ENCODE peak calls at places on chromosomes 12 and 14, in five cellular contexts. One of them, this sample, is unnamed.

GRCh38 chr12:101713059-101713682 is 15.7 kb downstream of the CHPT1 start:
- DNase-seq in thoracic aorta: no peak
- DNase-seq in lower lobe of right lung: no peak
- DNase-seq in H1: no peak
- DNase-seq in DND-41: no peak
- DNase-seq in this sample: peak

GRCh38 chr12:105562727-105563072 is 232.2 kb downstream of the C12orf75 start:
- DNase-seq in DND-41: no peak
- DNase-seq in lower lobe of right lung: no peak
- DNase-seq in H1: no peak
- DNase-seq in thoracic aorta: peak
- DNase-seq in this sample: no peak

GRCh38 chr14:67417633-67418032 is 5.7 kb upstream of the PLEK2 start:
- DNase-seq in DND-41: no peak
- DNase-seq in thoracic aorta: no peak
- DNase-seq in H1: no peak
- DNase-seq in lower lobe of right lung: no peak
- DNase-seq in this sample: no peak

GRCh38 chr14:22644305-22644635 is at the start of gene OR6J1:
- DNase-seq in DND-41: no peak
- DNase-seq in lower lobe of right lung: no peak
- DNase-seq in thoracic aorta: no peak
- DNase-seq in H1: no peak
- DNase-seq in this sample: no peak

GRCh38 chr14:72608391-72609204 is 285.3 kb downstream of the DPF3 start:
- DNase-seq in thoracic aorta: no peak
- DNase-seq in lower lobe of right lung: no peak
- DNase-seq in H1: no peak
- DNase-seq in DND-41: no peak
- DNase-seq in this sample: no peak

GRCh38 chr14:101363880-101364391 is 197.4 kb upstream of the DIO3 start:
- DNase-seq in H1: no peak
- DNase-seq in thoracic aorta: no peak
- DNase-seq in DND-41: no peak
- DNase-seq in lower lobe of right lung: no peak
- DNase-seq in this sample: no peak

GRCh38 chr14:56953884-56954283 is 143.6 kb upstream of the OTX2 start:
- DNase-seq in thoracic aorta: no peak
- DNase-seq in DND-41: no peak
- DNase-seq in lower lobe of right lung: no peak
- DNase-seq in H1: no peak
- DNase-seq in this sample: no peak

GRCh38 chr14:95310635-95311380 is 8.9 kb downstream of the CLMN start:
- DNase-seq in DND-41: no peak
- DNase-seq in H1: no peak
- DNase-seq in lower lobe of right lung: no peak
- DNase-seq in thoracic aorta: no peak
- DNase-seq in this sample: no peak

GRCh38 chr12:1592444-1593231 is 1.7 kb downstream of the FBXL14 start:
- DNase-seq in H1: no peak
- DNase-seq in lower lobe of right lung: peak
- DNase-seq in DND-41: peak
- DNase-seq in thoracic aorta: no peak
- DNase-seq in this sample: peak

DNA sequence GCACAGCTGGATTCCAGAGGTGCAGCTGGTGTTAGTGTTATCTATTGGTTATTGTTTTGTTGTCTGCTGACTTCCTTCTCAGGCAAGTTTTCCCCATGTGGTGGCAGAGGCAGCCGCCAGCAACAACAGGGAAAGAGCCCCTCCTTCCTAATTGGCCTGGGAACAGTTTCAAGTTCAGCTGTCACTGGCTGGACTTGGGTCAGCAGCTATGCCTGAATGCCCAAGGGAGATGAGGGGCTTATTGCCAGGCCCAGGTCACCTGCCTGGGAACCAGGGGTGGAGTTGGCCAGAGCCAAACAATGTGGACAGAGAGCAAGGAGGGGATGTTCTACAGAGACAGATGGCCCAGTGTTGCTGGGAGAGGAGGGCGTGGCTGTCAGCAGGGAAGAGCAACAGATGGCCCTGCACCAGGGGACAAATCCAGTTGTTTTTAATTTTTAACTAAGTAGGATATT is 38.3 kb downstream of the TPCN1 start:
- DNase-seq in lower lobe of right lung: peak
- DNase-seq in H1: no peak
- DNase-seq in DND-41: no peak
- DNase-seq in thoracic aorta: no peak
- DNase-seq in this sample: peak
- H3K27ac ChIP-seq in lower lobe of right lung: peak
- H3K27ac ChIP-seq in H1: no peak
- H3K27ac ChIP-seq in DND-41: peak
- H3K27ac ChIP-seq in thoracic aorta: peak
- H3K27ac ChIP-seq in this sample: peak

DNA sequence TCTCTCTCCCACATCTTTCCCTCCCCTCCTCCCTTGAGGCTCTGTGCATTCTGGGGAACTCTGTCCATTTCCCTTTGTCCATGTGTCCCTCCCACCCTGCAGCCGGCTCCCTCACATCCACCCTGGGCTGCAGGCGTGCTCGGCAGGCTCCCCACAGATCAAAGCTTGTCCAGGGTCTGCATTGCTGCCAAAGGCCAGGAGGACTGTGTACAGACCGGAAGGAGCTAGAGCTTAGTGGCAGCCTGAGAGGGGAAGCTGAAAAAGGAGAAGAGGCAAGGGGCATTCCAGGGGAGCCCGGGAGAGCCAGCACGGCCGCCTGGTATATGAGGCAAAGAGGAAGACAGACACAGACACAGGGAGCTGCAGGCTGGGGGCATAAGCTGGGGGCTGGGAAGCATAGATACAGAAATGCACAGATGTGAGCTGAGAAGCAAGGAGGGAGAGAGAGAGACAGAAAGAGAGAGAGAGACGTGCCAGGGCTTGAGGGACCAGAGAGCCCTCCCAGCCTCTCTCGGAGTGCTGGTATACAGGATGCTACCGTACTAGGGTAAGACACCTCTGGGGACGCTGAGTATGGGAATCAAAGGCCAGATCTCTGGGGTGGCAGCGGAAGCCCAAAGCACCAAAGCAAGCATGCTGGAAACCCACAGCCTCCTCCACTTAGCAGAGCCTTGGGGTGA is 3.3 kb downstream of the CD4 start:
- DNase-seq in thoracic aorta: no peak
- DNase-seq in DND-41: peak
- DNase-seq in H1: no peak
- DNase-seq in lower lobe of right lung: peak
- DNase-seq in this sample: no peak
- H3K4me3 ChIP-seq in thoracic aorta: peak
- H3K4me3 ChIP-seq in DND-41: no peak
- H3K4me3 ChIP-seq in H1: no peak
- H3K4me3 ChIP-seq in lower lobe of right lung: peak
- H3K4me3 ChIP-seq in this sample: peak

DNA sequence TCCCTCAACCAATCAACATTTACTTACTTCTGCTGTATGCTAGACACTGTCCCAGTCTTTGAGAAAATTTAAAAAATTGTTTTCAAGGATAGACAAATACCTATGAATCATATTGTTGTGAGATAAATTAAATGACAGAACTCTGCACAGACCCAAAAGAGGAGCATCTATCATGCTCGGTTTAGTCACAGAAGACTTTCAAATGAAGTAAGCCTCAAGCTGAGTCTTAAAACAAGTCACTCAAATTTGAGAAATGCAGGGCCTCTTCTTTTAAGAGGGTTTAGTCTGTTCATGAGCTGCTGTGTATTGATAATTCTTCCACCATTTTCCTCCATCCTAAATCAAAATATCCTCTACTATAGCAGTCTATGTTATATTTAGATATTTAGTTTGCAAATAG is 24.4 kb upstream of the COCH start:
- DNase-seq in H1: no peak
- DNase-seq in DND-41: no peak
- DNase-seq in thoracic aorta: no peak
- DNase-seq in lower lobe of right lung: no peak
- DNase-seq in this sample: no peak
- H3K27ac ChIP-seq in H1: no peak
- H3K27ac ChIP-seq in DND-41: no peak
- H3K27ac ChIP-seq in thoracic aorta: no peak
- H3K27ac ChIP-seq in lower lobe of right lung: no peak
- H3K27ac ChIP-seq in this sample: no peak

GRCh38 chr12:42607584-42607984 is 18.0 kb upstream of the PRICKLE1 start:
- DNase-seq in thoracic aorta: no peak
- DNase-seq in H1: no peak
- DNase-seq in DND-41: no peak
- DNase-seq in lower lobe of right lung: no peak
- DNase-seq in this sample: no peak

GRCh38 chr12:42608196-42608825 is 18.8 kb upstream of the PRICKLE1 start:
- DNase-seq in lower lobe of right lung: no peak
- DNase-seq in thoracic aorta: no peak
- DNase-seq in DND-41: no peak
- DNase-seq in H1: no peak
- DNase-seq in this sample: no peak

GRCh38 chr12:42611571-42612257 is 22.2 kb upstream of the PRICKLE1 start:
- DNase-seq in lower lobe of right lung: no peak
- DNase-seq in DND-41: no peak
- DNase-seq in H1: no peak
- DNase-seq in thoracic aorta: no peak
- DNase-seq in this sample: no peak

GRCh38 chr12:42609605-42610004 is 20.1 kb upstream of the PRICKLE1 start:
- DNase-seq in thoracic aorta: no peak
- DNase-seq in lower lobe of right lung: no peak
- DNase-seq in H1: no peak
- DNase-seq in DND-41: no peak
- DNase-seq in this sample: no peak

GRCh38 chr12:42612258-42612608 is 22.7 kb upstream of the PRICKLE1 start:
- DNase-seq in DND-41: no peak
- DNase-seq in thoracic aorta: no peak
- DNase-seq in H1: no peak
- DNase-seq in lower lobe of right lung: no peak
- DNase-seq in this sample: no peak
- H3K4me3 ChIP-seq in DND-41: no peak
- H3K4me3 ChIP-seq in thoracic aorta: no peak
- H3K4me3 ChIP-seq in H1: no peak
- H3K4me3 ChIP-seq in lower lobe of right lung: no peak
- H3K4me3 ChIP-seq in this sample: no peak

GRCh38 chr12:53505086-53505485 is 2.2 kb downstream of the NPFF start:
- DNase-seq in thoracic aorta: peak
- DNase-seq in H1: no peak
- DNase-seq in DND-41: no peak
- DNase-seq in lower lobe of right lung: no peak
- DNase-seq in this sample: peak
- H3K27ac ChIP-seq in thoracic aorta: peak
- H3K27ac ChIP-seq in H1: no peak
- H3K27ac ChIP-seq in DND-41: no peak
- H3K27ac ChIP-seq in lower lobe of right lung: no peak
- H3K27ac ChIP-seq in this sample: peak

DNA sequence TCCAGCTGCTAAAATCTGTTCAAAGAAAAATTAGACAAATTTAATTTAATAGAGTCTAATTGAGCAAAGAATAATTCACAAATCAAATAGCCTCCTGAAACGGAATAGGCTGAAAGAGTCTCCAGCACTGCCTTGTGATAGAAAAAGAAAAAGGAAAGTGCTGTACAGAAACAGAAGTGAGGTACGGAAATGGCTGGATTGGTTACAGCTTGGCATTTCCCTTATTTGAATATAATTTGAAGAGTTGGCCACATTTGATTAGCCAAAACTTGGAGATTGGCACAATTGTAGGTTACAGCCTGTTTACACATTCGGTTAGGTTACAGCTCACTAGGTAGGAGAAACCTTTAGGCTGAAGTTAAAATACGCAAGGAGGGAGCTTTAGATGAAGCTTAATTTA is 24.8 kb upstream of the PCED1B start:
- DNase-seq in thoracic aorta: no peak
- DNase-seq in H1: no peak
- DNase-seq in DND-41: no peak
- DNase-seq in lower lobe of right lung: no peak
- DNase-seq in this sample: no peak
- H3K4me3 ChIP-seq in thoracic aorta: no peak
- H3K4me3 ChIP-seq in H1: no peak
- H3K4me3 ChIP-seq in DND-41: no peak
- H3K4me3 ChIP-seq in lower lobe of right lung: no peak
- H3K4me3 ChIP-seq in this sample: no peak

GRCh38 chr12:76038176-76038575 is 6.6 kb upstream of the PHLDA1 start:
- DNase-seq in DND-41: no peak
- DNase-seq in H1: no peak
- DNase-seq in thoracic aorta: no peak
- DNase-seq in lower lobe of right lung: no peak
- DNase-seq in this sample: no peak
- H3K27ac ChIP-seq in DND-41: no peak
- H3K27ac ChIP-seq in H1: no peak
- H3K27ac ChIP-seq in thoracic aorta: no peak
- H3K27ac ChIP-seq in lower lobe of right lung: no peak
- H3K27ac ChIP-seq in this sample: no peak

This sample was measured in dorsolateral prefrontal cortex.